ENCODE peak calls at places on chromosomes 16 and 17, in five cellular contexts. Z, N, H, I and C are unnamed samples.

GRCh38 chr16:66286527-66286926 is 80.0 kb upstream of the CDH5 start:
- DNase-seq in I (no peak), Z (no peak), N (no peak), H (no peak), C (no peak)

GRCh38 chr17:4249452-4250029 is 14.2 kb downstream of the ANKFY1 start:
- DNase-seq in I (peak), Z (no peak), N (no peak), H (no peak), C (peak)

GRCh38 chr16:22358000-22358399 is 16.4 kb downstream of the CDR2 start:
- DNase-seq in H (no peak), Z (no peak), I (no peak), N (no peak), C (no peak)

GRCh38 chr16:74984194-74984669 is 691 bp downstream of the WDR59 start:
- DNase-seq in Z (no peak), H (no peak), N (no peak), I (no peak), C (peak)

GRCh38 chr17:55635253-55635766 is 87.4 kb downstream of the TMEM100 start:
- DNase-seq in I (no peak), N (no peak), H (no peak), Z (no peak), C (no peak)

GRCh38 chr17:56778898-56779297 is 54.8 kb downstream of the C17orf67 start:
- DNase-seq in I (no peak), Z (no peak), N (no peak), H (no peak), C (no peak)

GRCh38 chr16:75550211-75550662 is 5.8 kb downstream of the TMEM231 start:
- DNase-seq in I (peak), N (peak), H (no peak), Z (no peak), C (peak)

GRCh38 chr16:15647615-15648014 is 2.4 kb upstream of the NDE1 start:
- DNase-seq in I (no peak), N (no peak), H (no peak), Z (no peak), C (no peak)

GRCh38 chr17:68295086-68295485 is 3.8 kb downstream of the ARSG start:
- DNase-seq in H (no peak), I (no peak), N (no peak), Z (no peak), C (no peak)

GRCh38 chr17:35793257-35793656 is 2.2 kb downstream of the MMP28 start:
- DNase-seq in Z (no peak), H (no peak), N (no peak), I (no peak), C (no peak)

GRCh38 chr17:74480290-74480689 is 13.9 kb downstream of the CD300A start:
- DNase-seq in H (no peak), I (no peak), Z (no peak), N (no peak), C (no peak)

GRCh38 chr17:3603119-3603869 is 5.9 kb downstream of the TRPV1 start:
- DNase-seq in H (no peak), I (no peak), Z (no peak), N (no peak), C (no peak)

GRCh38 chr16:48366165-48367093 is 18.8 kb downstream of the SIAH1 start:
- DNase-seq in I (peak), N (peak), Z (no peak), H (peak), C (peak)

GRCh38 chr16:46763147-46763546 is 15.0 kb upstream of the MYLK3 start:
- DNase-seq in Z (no peak), H (no peak), N (no peak), I (no peak), C (no peak)

GRCh38 chr17:30091166-30091670 is 25.4 kb upstream of the NSRP1 start:
- DNase-seq in Z (no peak), I (no peak), N (no peak), H (no peak), C (no peak)

GRCh38 chr17:80229011-80229410 is 8.8 kb downstream of the SLC26A11 start:
- DNase-seq in I (no peak), Z (no peak), H (no peak), N (no peak), C (no peak)

GRCh38 chr17:44279586-44280344 is 11.8 kb upstream of the SLC4A1 start:
- DNase-seq in Z (no peak), I (peak), N (peak), H (no peak), C (peak)

GRCh38 chr17:4170639-4171280 is 27.8 kb downstream of the CYB5D2 start:
- DNase-seq in I (no peak), Z (no peak), N (no peak), H (no peak), C (no peak)

GRCh38 chr17:11935734-11936406 is 61.4 kb downstream of the ZNF18 start:
- DNase-seq in Z (no peak), H (peak), N (no peak), I (peak), C (peak)

GRCh38 chr17:19880393-19880792 is 12.7 kb upstream of the ULK2 start:
- DNase-seq in I (no peak), N (no peak), Z (no peak), H (no peak), C (no peak)

GRCh38 chr17:43860077-43860725 is 13.2 kb downstream of the CD300LG start:
- DNase-seq in I (no peak), H (no peak), Z (no peak), N (no peak), C (no peak)

GRCh38 chr17:79651751-79652150 is 40.9 kb upstream of the RBFOX3 start:
- DNase-seq in N (no peak), H (no peak), I (no peak), Z (peak), C (no peak)

GRCh38 chr17:7882629-7883028 is 6.0 kb upstream of the CHD3 start:
- DNase-seq in Z (no peak), H (no peak), N (no peak), I (no peak), C (no peak)

GRCh38 chr17:50264263-50265113 is 9.8 kb upstream of the TMEM92 start:
- DNase-seq in Z (no peak), I (peak), N (no peak), H (no peak), C (no peak)

GRCh38 chr16:1152651-1153259 is at the start of gene CACNA1H:
- DNase-seq in N (no peak), Z (no peak), I (peak), H (no peak), C (no peak)

GRCh38 chr16:56732832-56733231 is 2.9 kb downstream of the NUP93 start:
- DNase-seq in I (no peak), H (no peak), Z (no peak), N (no peak), C (no peak)

GRCh38 chr17:9636501-9636900 is 8.8 kb upstream of the USP43 start:
- DNase-seq in I (no peak), H (no peak), N (no peak), Z (peak), C (no peak)

GRCh38 chr17:2871205-2871604 is 75.0 kb downstream of the RAP1GAP2 start:
- DNase-seq in N (no peak), I (peak), Z (no peak), H (no peak), C (no peak)

GRCh38 chr17:40068917-40069750 is 6.4 kb downstream of the THRA start:
- DNase-seq in H (no peak), N (peak), Z (peak), I (peak), C (no peak)

GRCh38 chr17:17345294-17345597 is 42.1 kb downstream of the NT5M start:
- DNase-seq in I (no peak), Z (no peak), N (peak), H (no peak), C (no peak)
- TF ChIP-seq POLR2AphosphoS5 in I (no peak), Z (no peak), N (no peak), H (no peak), C (no peak)

DNA sequence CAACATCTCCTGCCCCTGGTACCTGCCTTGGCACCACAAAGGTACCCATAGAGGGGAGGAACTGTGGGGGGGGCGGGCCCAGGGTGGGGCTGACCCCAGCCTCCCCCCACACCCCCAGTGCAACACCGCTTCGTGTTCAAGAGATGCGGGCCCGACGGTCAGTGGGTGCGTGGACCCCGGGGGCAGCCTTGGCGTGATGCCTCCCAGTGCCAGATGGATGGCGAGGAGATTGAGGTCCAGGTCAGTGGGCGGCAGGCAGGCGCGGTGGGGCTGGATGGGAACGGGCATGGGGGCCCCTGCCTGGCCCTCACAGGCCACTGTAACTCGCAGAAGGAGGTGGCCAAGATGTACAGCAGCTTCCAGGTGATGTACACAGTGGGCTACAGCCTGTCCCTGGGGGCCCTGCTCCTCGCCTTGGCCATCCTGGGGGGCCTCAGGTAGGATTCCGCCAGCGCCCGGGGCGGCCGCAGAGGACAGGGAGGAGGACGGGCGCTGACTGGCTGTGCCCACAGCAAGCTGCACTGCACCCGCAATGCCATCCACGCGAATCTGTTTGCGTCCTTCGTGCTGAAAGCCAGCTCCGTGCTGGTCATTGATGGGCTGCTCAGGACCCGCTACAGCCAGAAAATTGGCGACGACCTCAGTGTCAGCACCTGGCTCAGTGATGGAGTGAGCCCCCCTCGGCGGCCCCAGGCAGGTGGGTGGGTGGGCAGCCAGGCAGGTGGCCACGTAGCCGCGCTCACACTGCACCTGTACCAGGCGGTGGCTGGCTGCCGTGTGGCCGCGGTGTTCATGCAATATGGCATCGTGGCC is 7.1 kb downstream of the GCGR start:
- DNase-seq in N (no peak), H (no peak), Z (no peak), I (no peak), C (no peak)
- TF ChIP-seq POLR2AphosphoS5 in N (no peak), H (no peak), Z (no peak), I (no peak), C (no peak)

GRCh38 chr17:82547981-82548380 is 28.4 kb downstream of the FOXK2 start:
- DNase-seq in Z (no peak), I (no peak), H (no peak), N (no peak), C (no peak)

GRCh38 chr17:82548681-82549303 is 29.3 kb downstream of the FOXK2 start:
- DNase-seq in H (no peak), I (no peak), Z (no peak), N (no peak), C (no peak)

GRCh38 chr17:82542439-82542838 is 22.9 kb downstream of the FOXK2 start:
- DNase-seq in H (no peak), I (no peak), N (no peak), Z (no peak), C (no peak)

GRCh38 chr17:82544431-82545070 is 25.0 kb downstream of the FOXK2 start:
- DNase-seq in I (no peak), H (no peak), Z (no peak), N (no peak), C (no peak)

DNA sequence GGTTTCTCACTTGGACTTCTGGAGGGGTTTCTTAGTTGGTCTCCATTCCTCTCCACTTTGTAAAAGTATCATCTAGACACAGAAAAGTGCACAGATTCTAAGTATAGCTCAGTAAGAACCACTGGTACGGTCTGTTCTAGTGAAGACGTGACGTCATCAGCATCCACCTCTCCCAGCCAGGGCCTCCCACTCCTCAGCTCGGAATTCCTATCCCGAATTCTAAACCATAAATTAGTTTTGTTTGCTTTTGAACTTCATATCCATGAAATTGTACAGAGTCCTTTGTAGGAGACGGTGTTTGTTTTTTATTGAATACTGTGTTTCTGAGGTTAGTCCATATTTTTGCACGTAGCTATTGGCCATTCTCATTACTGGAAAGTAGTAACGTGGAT is 25.5 kb downstream of the FOXK2 start:
- DNase-seq in H (no peak), Z (no peak), I (no peak), N (no peak), C (no peak)
- TF ChIP-seq POLR2AphosphoS5 in H (no peak), Z (no peak), I (no peak), N (peak), C (no peak)

GRCh38 chr17:33469411-33469810 is 176.3 kb upstream of the ASIC2 start:
- DNase-seq in N (no peak), Z (no peak), H (no peak), I (no peak), C (no peak)

GRCh38 chr17:33464669-33465275 is 171.7 kb upstream of the ASIC2 start:
- DNase-seq in N (no peak), I (no peak), Z (no peak), H (no peak), C (no peak)

GRCh38 chr17:33475594-33475993 is 182.5 kb upstream of the ASIC2 start:
- DNase-seq in H (no peak), N (no peak), I (no peak), Z (no peak), C (no peak)

GRCh38 chr17:33474789-33475188 is 181.7 kb upstream of the ASIC2 start:
- DNase-seq in Z (no peak), I (no peak), H (no peak), N (no peak), C (no peak)

GRCh38 chr17:33469911-33470310 is 176.8 kb upstream of the ASIC2 start:
- DNase-seq in H (no peak), Z (no peak), I (no peak), N (no peak), C (no peak)
- TF ChIP-seq POLR2AphosphoS5 in H (no peak), Z (peak), I (no peak), N (peak), C (no peak)

DNA sequence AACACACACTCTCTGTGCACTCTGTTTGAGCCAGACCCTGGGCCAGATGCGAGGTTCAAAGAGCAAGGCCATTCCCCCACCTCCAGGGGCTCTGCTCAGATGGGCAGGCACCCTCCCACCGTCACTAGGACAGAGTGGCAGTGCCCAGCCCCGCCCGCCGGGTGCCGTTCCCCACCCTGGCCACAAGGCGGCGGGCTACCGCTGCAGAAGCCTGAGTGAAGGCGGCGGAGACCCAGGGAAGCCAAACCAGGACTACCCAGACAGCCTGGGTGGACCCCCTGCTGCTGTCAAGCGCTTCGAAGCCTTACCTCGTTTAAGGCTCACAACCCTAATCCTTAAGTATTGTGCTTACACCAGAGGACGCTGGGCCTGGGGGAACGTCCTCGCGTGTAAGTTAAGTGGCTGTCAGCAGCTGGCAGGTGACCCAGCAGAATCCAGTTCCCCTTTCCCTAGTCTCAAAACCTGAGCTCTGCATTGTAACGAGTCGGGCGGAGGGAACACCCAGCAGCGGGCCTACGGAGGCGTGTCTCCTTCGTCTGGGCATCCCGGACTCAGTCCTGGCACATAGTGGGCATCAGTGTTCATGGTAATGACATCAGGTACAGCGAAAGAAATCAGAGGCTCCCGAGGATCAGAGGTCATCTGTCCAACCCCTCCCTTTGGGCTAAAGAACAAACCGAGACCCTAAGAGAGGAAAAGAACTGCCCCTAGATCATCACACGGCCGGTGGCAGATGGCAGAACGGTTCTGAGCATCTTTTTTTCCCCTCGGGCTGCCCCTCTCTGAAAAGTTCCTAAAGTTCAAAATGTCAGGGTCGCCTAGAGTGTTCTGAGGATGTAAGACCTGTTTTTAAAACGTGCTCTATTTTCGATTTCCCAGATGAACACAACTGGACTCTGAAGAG is 4.4 kb downstream of the ARHGAP27 start:
- DNase-seq in I (peak), N (peak), Z (no peak), H (peak), C (peak)
- TF ChIP-seq POLR2AphosphoS5 in I (no peak), N (peak), Z (no peak), H (peak), C (no peak)

GRCh38 chr16:81695431-81695890 is 83.6 kb upstream of the PLCG2 start:
- DNase-seq in H (no peak), Z (no peak), N (no peak), I (no peak), C (no peak)
- TF ChIP-seq POLR2AphosphoS5 in H (no peak), Z (no peak), N (no peak), I (no peak), C (no peak)